ENCODE peak calls at places on chromosome 13, in seven cellular contexts. R is HCT116, O is T-helper 2 cell, U is mucosa of descending colon, C is AML-193, I is NCI-H524 treated with DMSO at 0.1 percent for 48 hours, F is HTR-8/SVneo. A is an unnamed sample.
A peak's percentile ranks its signal among the peaks of the same experiment; 100 is the strongest.

GRCh38 chr13:32527151-32527550 is 11.4 kb downstream of the N4BP2L2 start:
- DNase-seq in I (no peak), R (no peak), F (no peak), O (no peak), U (no peak), C (no peak), A (no peak)

GRCh38 chr13:73924607-73925006 is 209.6 kb downstream of the KLF12 start:
- DNase-seq in F (no peak), I (no peak), R (no peak), O (no peak), U (no peak), C (no peak), A (no peak)

GRCh38 chr13:30257433-30258099 is 49.8 kb downstream of the KATNAL1 start:
- DNase-seq in O (no peak), I (no peak), U (no peak), R (no peak), F (peak; percentile 4), C (no peak), A (no peak)

GRCh38 chr13:112899618-112900600 is 69.1 kb upstream of the MCF2L start:
- DNase-seq in R (no peak), O (no peak), F (no peak), I (no peak), U (no peak), C (no peak), A (no peak)

GRCh38 chr13:28494861-28495585 is at the start of gene FLT1:
- DNase-seq in C (no peak), I (no peak), R (no peak), F (no peak), U (no peak), O (no peak), A (peak; percentile 70)

GRCh38 chr13:102131246-102131645 is 270.6 kb downstream of the FGF14 start:
- DNase-seq in F (no peak), O (no peak), U (no peak), C (no peak), R (no peak), I (no peak), A (no peak)

GRCh38 chr13:26707122-26708006 is 53.2 kb downstream of the GPR12 start:
- DNase-seq in I (peak; percentile 68), F (peak; percentile 50), U (peak; percentile 53), R (peak; percentile 27), O (no peak), C (peak; percentile 62), A (peak; percentile 73)

GRCh38 chr13:99312493-99312883 is 5.3 kb upstream of the GPR183 start:
- DNase-seq in R (no peak), F (no peak), C (peak; percentile 100), U (peak; percentile 46), I (no peak), O (no peak), A (peak; percentile 99)

GRCh38 chr13:113802761-113803160 is 43.7 kb downstream of the TMEM255B start:
- DNase-seq in F (no peak), I (no peak), R (no peak), C (no peak), U (no peak), O (no peak), A (no peak)

GRCh38 chr13:21579754-21580316 is 24.1 kb downstream of the MICU2 start:
- DNase-seq in R (no peak), O (no peak), F (no peak), U (no peak), C (peak; percentile 61), I (no peak), A (peak; percentile 4)

GRCh38 chr13:79668353-79668752 is 187.4 kb downstream of the NDFIP2 start:
- DNase-seq in U (no peak), O (no peak), I (no peak), F (no peak), C (no peak), R (no peak), A (no peak)

GRCh38 chr13:93814658-93815057 is 588.1 kb downstream of the GPC6 start:
- DNase-seq in R (no peak), O (no peak), I (no peak), U (no peak), F (no peak), C (no peak), A (no peak)

GRCh38 chr13:20353973-20354372 is 121.9 kb upstream of the GJB6 start:
- DNase-seq in R (no peak), O (no peak), F (no peak), U (no peak), C (peak; percentile 90), I (no peak), A (peak; percentile 81)

GRCh38 chr13:72383646-72384045 is 343.8 kb downstream of the MZT1 start:
- DNase-seq in U (no peak), F (no peak), C (peak; percentile 85), R (no peak), O (no peak), I (no peak), A (no peak)